ENCODE peak calls at places on chromosome 7, in six cellular contexts. C is nephron progenitor cell; B is heart left ventricle; L is SJSA1; O is DMS79 treated with DMSO at 0.1 percent for 48 hours; W is CD4-positive, alpha-beta T cell. K is an unnamed sample.

GRCh38 chr7:31316876-31317275 is 23.6 kb downstream of the NEUROD6 start:
- DNase-seq in C (no peak), B (no peak), L (no peak), O (no peak), W (no peak), K (no peak)

GRCh38 chr7:151018421-151019129 is 5.7 kb downstream of the ATG9B start:
- DNase-seq in C (peak), B (no peak), L (no peak), O (no peak), W (peak), K (no peak)

GRCh38 chr7:7977774-7978173 is 9.2 kb downstream of the GLCCI1 start:
- DNase-seq in C (no peak), B (no peak), L (no peak), O (no peak), W (no peak), K (no peak)

GRCh38 chr7:101668726-101669125 is 39.6 kb upstream of the MYL10 start:
- DNase-seq in C (no peak), B (no peak), L (no peak), O (no peak), W (no peak), K (no peak)

GRCh38 chr7:30799206-30799975 is 28.2 kb downstream of the MINDY4 start:
- DNase-seq in C (no peak), B (peak), L (peak), O (no peak), W (no peak), K (peak)

GRCh38 chr7:139687206-139687954 is 90.4 kb downstream of the HIPK2 start:
- DNase-seq in C (no peak), B (no peak), L (no peak), O (no peak), W (no peak), K (no peak)

GRCh38 chr7:85220651-85221050 is 33.8 kb upstream of the SEMA3D start:
- DNase-seq in C (no peak), B (no peak), L (no peak), O (no peak), W (no peak), K (no peak)

GRCh38 chr7:123624527-123625183 is 23.0 kb downstream of the ASB15 start:
- DNase-seq in C (peak), B (peak), L (no peak), O (no peak), W (peak), K (no peak)

GRCh38 chr7:6106140-6106904 is 75.1 kb downstream of the ANKRD61 start:
- DNase-seq in C (no peak), B (no peak), L (no peak), O (peak), W (no peak), K (no peak)

GRCh38 chr7:106372121-106372520 is 87.3 kb upstream of the NAMPT start:
- DNase-seq in C (no peak), B (no peak), L (no peak), O (no peak), W (no peak), K (no peak)